ENCODE peak calls at places on chromosomes 11 and 22, in ten cellular contexts. Y, M, K, G, D, Z, L, O, F and U are unnamed samples.

GRCh38 chr11:19301336-19301735 is 60.6 kb upstream of the E2F8 start:
- DNase-seq in Y (no peak), M (no peak), K (no peak), G (no peak), D (no peak), Z (no peak), L (no peak), O (no peak), F (no peak), U (no peak)

GRCh38 chr11:73203790-73204189 is 14.3 kb upstream of the P2RY2 start:
- DNase-seq in Y (no peak), M (no peak), K (no peak), G (no peak), D (no peak), Z (no peak), L (no peak), O (no peak), F (no peak), U (no peak)

GRCh38 chr22:49027122-49027670 is 800.5 kb downstream of the BRD1 start:
- DNase-seq in Y (no peak), M (no peak), K (no peak), G (no peak), D (no peak), Z (no peak), L (no peak), O (no peak), F (no peak), U (no peak)

GRCh38 chr22:38267086-38267485 is 5.7 kb downstream of the TMEM184B start:
- DNase-seq in Y (peak), M (no peak), K (no peak), G (no peak), D (no peak), Z (no peak), L (no peak), O (no peak), F (no peak), U (peak)

GRCh38 chr11:8913961-8914660 is 3.1 kb downstream of the AKIP1 start:
- DNase-seq in Y (peak), M (peak), K (peak), G (peak), D (no peak), Z (peak), L (no peak), O (no peak), F (no peak), U (peak)

GRCh38 chr22:29715705-29716104 is 4.1 kb upstream of the CABP7 start:
- DNase-seq in Y (no peak), M (no peak), K (no peak), G (no peak), D (no peak), Z (no peak), L (no peak), O (no peak), F (no peak), U (no peak)

GRCh38 chr11:117796456-117797428 is at the start of gene DSCAML1:
- DNase-seq in Y (no peak), M (peak), K (no peak), G (no peak), D (no peak), Z (no peak), L (no peak), O (no peak), F (no peak), U (no peak)

GRCh38 chr11:104033561-104033960 is 2.9 kb upstream of the DDI1 start:
- DNase-seq in Y (no peak), M (no peak), K (no peak), G (no peak), D (no peak), Z (no peak), L (no peak), O (no peak), F (no peak), U (no peak)

GRCh38 chr11:44893250-44894216 is 57.1 kb downstream of the TP53I11 start:
- DNase-seq in Y (no peak), M (peak), K (no peak), G (no peak), D (no peak), Z (no peak), L (no peak), O (no peak), F (no peak), U (no peak)

GRCh38 chr11:64947202-64947814 is 11.6 kb upstream of the GPHA2 start:
- DNase-seq in Y (no peak), M (no peak), K (no peak), G (no peak), D (no peak), Z (no peak), L (no peak), O (no peak), F (no peak), U (no peak)

GRCh38 chr22:37542959-37543358 is 17.3 kb upstream of the CDC42EP1 start:
- DNase-seq in Y (no peak), M (no peak), K (no peak), G (no peak), D (no peak), Z (no peak), L (no peak), O (no peak), F (no peak), U (no peak)

GRCh38 chr11:92787638-92788037 is 181.8 kb upstream of the MTNR1B start:
- DNase-seq in Y (no peak), M (no peak), K (no peak), G (no peak), D (no peak), Z (no peak), L (no peak), O (no peak), F (no peak), U (no peak)

GRCh38 chr11:40037005-40037404 is 1422.4 kb downstream of the LRRC4C start:
- DNase-seq in Y (no peak), M (no peak), K (no peak), G (no peak), D (no peak), Z (no peak), L (no peak), O (no peak), F (no peak), U (no peak)

GRCh38 chr11:119153049-119153818 is 4.4 kb downstream of the ABCG4 start:
- DNase-seq in Y (no peak), M (no peak), K (no peak), G (no peak), D (no peak), Z (no peak), L (no peak), O (no peak), F (no peak), U (no peak)

GRCh38 chr11:63802637-63803414 is 10.4 kb upstream of the SPINDOC start:
- DNase-seq in Y (no peak), M (no peak), K (no peak), G (peak), D (no peak), Z (peak), L (no peak), O (peak), F (no peak), U (no peak)

GRCh38 chr11:65781962-65782815 is 1.4 kb upstream of the AP5B1 start:
- DNase-seq in Y (no peak), M (no peak), K (no peak), G (no peak), D (no peak), Z (no peak), L (no peak), O (peak), F (no peak), U (no peak)

GRCh38 chr22:36951746-36952145 is 38.3 kb downstream of the CSF2RB start:
- DNase-seq in Y (no peak), M (no peak), K (no peak), G (no peak), D (no peak), Z (no peak), L (no peak), O (no peak), F (no peak), U (no peak)

GRCh38 chr22:26043031-26043430 is 126.2 kb upstream of the SEZ6L start:
- DNase-seq in Y (no peak), M (no peak), K (no peak), G (no peak), D (no peak), Z (no peak), L (no peak), O (no peak), F (no peak), U (no peak)

GRCh38 chr11:37597776-37598175 is 999.7 kb upstream of the RAG2 start:
- DNase-seq in Y (no peak), M (no peak), K (no peak), G (no peak), D (no peak), Z (no peak), L (no peak), O (no peak), F (no peak), U (no peak)

GRCh38 chr11:130763087-130763980 is 152.9 kb downstream of the SNX19 start:
- DNase-seq in Y (no peak), M (no peak), K (peak), G (no peak), D (no peak), Z (no peak), L (no peak), O (no peak), F (no peak), U (no peak)

GRCh38 chr22:30267382-30268302 is 991 bp upstream of the OSM start:
- DNase-seq in Y (peak), M (no peak), K (no peak), G (no peak), D (no peak), Z (no peak), L (no peak), O (peak), F (peak), U (no peak)

GRCh38 chr11:82818399-82819043 is 81.7 kb downstream of the PRCP start:
- DNase-seq in Y (no peak), M (no peak), K (peak), G (no peak), D (no peak), Z (no peak), L (no peak), O (no peak), F (no peak), U (no peak)

GRCh38 chr22:37410174-37411055 is 16.9 kb downstream of the ELFN2 start:
- DNase-seq in Y (no peak), M (no peak), K (no peak), G (no peak), D (no peak), Z (no peak), L (no peak), O (no peak), F (no peak), U (no peak)

GRCh38 chr11:95517453-95517852 is 272.1 kb downstream of the FAM76B start:
- DNase-seq in Y (no peak), M (no peak), K (no peak), G (no peak), D (no peak), Z (no peak), L (no peak), O (no peak), F (no peak), U (no peak)

GRCh38 chr22:48942698-48943566 is 884.7 kb downstream of the BRD1 start:
- DNase-seq in Y (no peak), M (no peak), K (no peak), G (no peak), D (no peak), Z (no peak), L (no peak), O (peak), F (no peak), U (no peak)

GRCh38 chr22:28351585-28351984 is 328.1 kb downstream of the TTC28 start:
- DNase-seq in Y (no peak), M (no peak), K (no peak), G (no peak), D (no peak), Z (no peak), L (no peak), O (no peak), F (no peak), U (no peak)

GRCh38 chr11:111177037-111177988 is 68.2 kb upstream of the POU2AF2 start:
- DNase-seq in Y (no peak), M (no peak), K (no peak), G (peak), D (no peak), Z (peak), L (no peak), O (no peak), F (no peak), U (no peak)

GRCh38 chr11:44400431-44400830 is 90.5 kb upstream of the ALX4 start:
- DNase-seq in Y (no peak), M (no peak), K (no peak), G (peak), D (no peak), Z (no peak), L (no peak), O (no peak), F (no peak), U (no peak)

GRCh38 chr11:55497068-55497467 is 57.2 kb upstream of the OR4C15 start:
- DNase-seq in Y (no peak), M (no peak), K (no peak), G (no peak), D (no peak), Z (no peak), L (no peak), O (no peak), F (no peak), U (no peak)

GRCh38 chr11:125343732-125344131 is 152.3 kb downstream of the FEZ1 start:
- DNase-seq in Y (no peak), M (no peak), K (no peak), G (no peak), D (no peak), Z (no peak), L (no peak), O (peak), F (no peak), U (no peak)

GRCh38 chr11:87173185-87174039 is 135.7 kb downstream of the TMEM135 start:
- DNase-seq in Y (no peak), M (no peak), K (peak), G (no peak), D (peak), Z (no peak), L (no peak), O (no peak), F (no peak), U (no peak)

GRCh38 chr22:46046299-46046685 is 69.3 kb upstream of the WNT7B start:
- DNase-seq in Y (no peak), M (no peak), K (no peak), G (no peak), D (no peak), Z (no peak), L (no peak), O (peak), F (no peak), U (no peak)

GRCh38 chr11:19756675-19757475 is 44.2 kb downstream of the NAV2 start:
- DNase-seq in Y (no peak), M (peak), K (no peak), G (no peak), D (no peak), Z (no peak), L (no peak), O (no peak), F (no peak), U (no peak)

GRCh38 chr11:65712633-65713076 is 603 bp downstream of the KAT5 start:
- DNase-seq in Y (no peak), M (no peak), K (no peak), G (no peak), D (no peak), Z (no peak), L (no peak), O (peak), F (no peak), U (no peak)

GRCh38 chr22:26648011-26648497 is 9.3 kb upstream of the MIAT start:
- DNase-seq in Y (peak), M (no peak), K (peak), G (no peak), D (no peak), Z (peak), L (no peak), O (peak), F (peak), U (no peak)

GRCh38 chr22:48644997-48645396 is 1182.7 kb downstream of the BRD1 start:
- DNase-seq in Y (no peak), M (no peak), K (no peak), G (no peak), D (no peak), Z (no peak), L (no peak), O (no peak), F (no peak), U (no peak)

GRCh38 chr11:42066113-42066512 is 606.7 kb upstream of the LRRC4C start:
- DNase-seq in Y (no peak), M (no peak), K (no peak), G (no peak), D (no peak), Z (no peak), L (no peak), O (peak), F (no peak), U (peak)